ENCODE peak calls at places on chromosomes 4 and X, in six cellular contexts. S, C, I, O, V and A are unnamed samples.

GRCh38 chr4:121819216-121819980 is 4.3 kb downstream of the CCNA2 start:
- DNase-seq in S (no peak), I (no peak), C (no peak), O (no peak), V (no peak), A (no peak)

GRCh38 chr4:6803246-6803645 is 20.7 kb downstream of the KIAA0232 start:
- DNase-seq in S (no peak), C (no peak), I (no peak), O (no peak), V (no peak), A (no peak)

GRCh38 chr4:2860391-2861348 is 17.0 kb downstream of the ADD1 start:
- DNase-seq in O (no peak), C (no peak), V (peak), I (no peak), S (no peak), A (peak)

GRCh38 chr4:122602277-122603142 is 18.4 kb downstream of the IL21 start:
- DNase-seq in V (peak), S (no peak), I (no peak), C (no peak), O (no peak), A (peak)

GRCh38 chr4:55851885-55852284 is 1.6 kb upstream of the EXOC1 start:
- DNase-seq in S (no peak), O (no peak), I (peak), V (peak), C (no peak), A (no peak)

GRCh38 chrX:78123190-78123589 is 16.3 kb downstream of the TAF9B start:
- DNase-seq in I (no peak), C (no peak), V (no peak), S (no peak), O (no peak), A (peak)

GRCh38 chr4:101730291-101731117 is 60.0 kb upstream of the BANK1 start:
- DNase-seq in S (no peak), V (peak), C (peak), O (peak), I (peak), A (peak)

GRCh38 chr4:54499308-54500074 is 158.3 kb upstream of the KIT start:
- DNase-seq in O (no peak), C (no peak), V (no peak), S (no peak), I (no peak), A (peak)

GRCh38 chrX:70260104-70260503 is at the start of gene P2RY4:
- DNase-seq in S (no peak), V (no peak), I (no peak), C (no peak), O (no peak), A (no peak)

GRCh38 chr4:187608001-187608421 is 387.6 kb upstream of the ZFP42 start:
- DNase-seq in C (no peak), S (no peak), O (no peak), V (no peak), I (no peak), A (peak)

GRCh38 chrX:49202022-49202421 is 2.0 kb upstream of the SYP start:
- DNase-seq in V (no peak), C (no peak), S (no peak), I (no peak), O (no peak), A (no peak)

GRCh38 chr4:55553442-55553841 is 6.7 kb upstream of the CLOCK start:
- DNase-seq in C (peak), I (no peak), S (no peak), O (peak), V (peak), A (peak)

GRCh38 chr4:163790231-163790630 is 295.7 kb downstream of the TMA16 start:
- DNase-seq in O (no peak), C (no peak), I (no peak), V (no peak), S (no peak), A (no peak)

GRCh38 chr4:44016582-44017421 is 431.8 kb downstream of the KCTD8 start:
- DNase-seq in I (no peak), O (no peak), V (no peak), C (no peak), S (no peak), A (no peak)

GRCh38 chr4:100278567-100278966 is 88.3 kb upstream of the DDIT4L start:
- DNase-seq in I (no peak), V (no peak), O (no peak), S (no peak), C (no peak), A (no peak)

GRCh38 chr4:40916218-40916555 is 166.4 kb downstream of the NSUN7 start:
- DNase-seq in C (no peak), S (no peak), V (no peak), O (no peak), I (peak), A (peak)

GRCh38 chr4:82790060-82790660 is 8.4 kb downstream of the SCD5 start:
- DNase-seq in I (no peak), C (no peak), S (no peak), V (peak), O (no peak), A (no peak)

GRCh38 chrX:15549189-15550012 is 48.8 kb downstream of the BMX start:
- DNase-seq in I (no peak), V (no peak), S (no peak), O (no peak), C (no peak), A (no peak)

GRCh38 chr4:1939664-1940509 is 68.7 kb downstream of the NSD2 start:
- DNase-seq in V (no peak), C (no peak), S (no peak), I (no peak), O (no peak), A (peak)

GRCh38 chr4:185441479-185441878 is 15.7 kb upstream of the UFSP2 start:
- DNase-seq in C (no peak), S (no peak), V (no peak), I (no peak), O (no peak), A (no peak)

GRCh38 chr4:121138014-121138413 is 26.1 kb downstream of the TNIP3 start:
- DNase-seq in S (no peak), C (no peak), V (no peak), O (no peak), I (no peak), A (no peak)

GRCh38 chrX:134377537-134377936 is 82.4 kb upstream of the HPRT1 start:
- DNase-seq in S (no peak), V (no peak), I (no peak), O (no peak), C (no peak), A (peak)

GRCh38 chr4:78322032-78322431 is 229.5 kb upstream of the ANXA3 start:
- DNase-seq in V (no peak), I (no peak), O (no peak), C (no peak), S (no peak), A (no peak)
- TF ChIP-seq CTCF in V (no peak), I (no peak), O (no peak), C (no peak), S (no peak), A (no peak)

GRCh38 chrX:18946157-18946556 is 37.8 kb downstream of the PHKA2 start:
- DNase-seq in S (no peak), C (no peak), V (no peak), O (no peak), I (no peak), A (no peak)

GRCh38 chrX:18949902-18950301 is 34.0 kb downstream of the PHKA2 start:
- DNase-seq in C (no peak), S (no peak), V (peak), O (no peak), I (no peak), A (no peak)

GRCh38 chrX:18955676-18956075 is 28.2 kb downstream of the PHKA2 start:
- DNase-seq in V (no peak), I (no peak), O (no peak), S (no peak), C (no peak), A (no peak)

GRCh38 chrX:18956322-18957032 is 27.4 kb downstream of the PHKA2 start:
- DNase-seq in C (no peak), S (no peak), O (no peak), V (no peak), I (no peak), A (no peak)

GRCh38 chrX:18951032-18951431 is 32.9 kb downstream of the PHKA2 start:
- DNase-seq in C (no peak), I (no peak), S (no peak), V (peak), O (no peak), A (no peak)
- TF ChIP-seq CTCF in C (no peak), I (no peak), S (no peak), V (peak), O (no peak), A (no peak)

GRCh38 chr4:148704291-148704690 is 262.1 kb upstream of the NR3C2 start:
- DNase-seq in V (no peak), S (no peak), C (no peak), I (no peak), O (no peak), A (no peak)
- TF ChIP-seq CTCF in V (peak), S (no peak), C (no peak), I (no peak), O (no peak), A (no peak)

GRCh38 chr4:86218721-86219481 is 141.0 kb downstream of the MAPK10 start:
- DNase-seq in C (no peak), I (no peak), V (no peak), S (no peak), O (no peak), A (peak)

GRCh38 chr4:86220137-86220536 is 139.7 kb downstream of the MAPK10 start:
- DNase-seq in V (no peak), O (no peak), C (no peak), I (no peak), S (no peak), A (peak)

GRCh38 chr4:86221076-86221475 is 138.8 kb downstream of the MAPK10 start:
- DNase-seq in S (no peak), V (no peak), I (no peak), O (no peak), C (no peak), A (no peak)

DNA sequence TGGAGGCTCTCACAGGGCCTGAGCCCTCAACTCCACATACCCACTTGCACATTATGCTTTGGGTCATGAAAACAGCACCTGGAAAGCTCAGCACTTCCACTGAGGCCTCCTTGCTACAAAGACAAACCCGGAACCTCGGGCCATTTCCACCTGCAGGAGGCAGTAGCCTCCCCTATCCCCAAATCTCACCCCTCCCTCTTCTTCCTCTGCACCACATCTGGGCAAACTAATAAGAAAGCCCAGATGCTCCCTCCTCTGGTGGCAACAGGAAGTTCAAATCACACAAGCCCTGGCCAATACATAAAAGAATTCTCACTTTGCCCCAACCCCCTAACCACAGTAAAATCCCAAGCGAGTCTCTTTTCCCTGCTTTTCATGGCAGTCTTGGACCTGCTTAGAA is 136.4 kb downstream of the MAPK10 start:
- DNase-seq in O (no peak), C (no peak), V (peak), S (no peak), I (no peak), A (peak)
- TF ChIP-seq CTCF in O (peak), C (peak), V (peak), S (peak), I (no peak), A (peak)

GRCh38 chr4:133920236-133920635 is 281.4 kb downstream of the PABPC4L start:
- DNase-seq in I (no peak), O (no peak), C (no peak), V (no peak), S (no peak), A (no peak)

DNA sequence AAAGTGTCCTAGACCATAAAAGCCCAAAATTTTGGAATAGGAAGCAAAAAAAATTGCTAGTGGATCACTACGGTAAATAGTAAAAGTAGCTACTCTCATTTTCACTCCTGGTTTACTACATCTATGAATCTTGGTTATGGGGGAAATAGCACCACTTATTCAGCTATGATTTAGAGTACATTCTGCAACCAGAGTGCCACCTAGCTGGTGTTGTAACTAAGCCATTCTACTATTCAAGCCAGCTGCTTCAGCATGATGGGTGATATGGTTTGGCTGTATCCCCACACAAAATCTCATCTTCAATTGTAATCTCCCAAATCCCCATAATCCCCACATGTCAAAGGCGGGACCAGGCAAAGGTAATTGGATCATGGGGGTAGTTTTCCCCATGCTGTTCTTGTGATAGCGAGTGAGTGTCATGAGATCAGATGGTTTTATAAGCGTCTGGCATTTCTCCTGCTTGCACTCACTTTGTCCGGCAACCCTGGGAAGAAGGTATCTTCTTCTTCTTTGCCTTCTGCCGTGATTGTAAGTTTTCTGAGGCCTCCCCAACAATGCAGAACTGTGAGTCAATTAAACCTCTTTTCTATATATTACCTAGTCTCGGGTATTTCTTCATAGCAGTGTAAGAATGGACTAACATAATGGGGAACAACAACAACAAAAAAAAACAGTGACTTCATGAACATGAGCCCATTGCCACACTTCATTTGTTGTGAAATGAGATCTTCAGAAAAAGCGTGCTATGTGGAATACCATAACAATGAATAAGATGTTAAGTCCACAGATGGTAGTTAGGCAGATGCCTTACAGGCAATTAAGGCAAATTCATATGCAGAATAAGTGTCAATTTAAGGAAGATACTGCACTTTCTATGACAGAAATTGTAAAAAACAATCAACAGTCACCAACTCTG is 280.1 kb downstream of the PABPC4L start:
- DNase-seq in O (no peak), V (peak), S (no peak), C (no peak), I (no peak), A (peak)
- TF ChIP-seq CTCF in O (no peak), V (peak), S (no peak), C (no peak), I (no peak), A (peak)